ENCODE peak calls at places on chromosomes 16 and 17, in seven cellular contexts. Q is AG04450, G is T1000, K is EL, M is ELR, V is stomach, W is substantia nigra. T is an unnamed sample.

GRCh38 chr17:36941265-36942021 is 4.2 kb downstream of the LHX1 start:
- DNase-seq in Q (no peak), G (no peak), K (no peak), M (no peak), V (no peak), W (no peak), T (no peak)

GRCh38 chr16:72956124-72957064 is 91.5 kb downstream of the ZFHX3 start:
- DNase-seq in Q (no peak), G (no peak), K (no peak), M (no peak), V (no peak), W (no peak), T (no peak)

GRCh38 chr16:19130852-19131808 is 17.4 kb downstream of the ITPRIPL2 start:
- DNase-seq in Q (peak), G (peak), K (peak), M (peak), V (no peak), W (no peak), T (peak)

GRCh38 chr16:67146523-67147357 is 4.1 kb downstream of the B3GNT9 start:
- DNase-seq in Q (no peak), G (no peak), K (no peak), M (peak), V (no peak), W (no peak), T (no peak)

GRCh38 chr16:77571463-77571862 is 136.6 kb upstream of the ADAMTS18 start:
- DNase-seq in Q (no peak), G (no peak), K (no peak), M (no peak), V (no peak), W (no peak), T (no peak)

GRCh38 chr16:67842509-67843342 is 606 bp downstream of the THAP11 start:
- DNase-seq in Q (no peak), G (no peak), K (peak), M (peak), V (peak), W (no peak), T (peak)

GRCh38 chr17:31967643-31968042 is 30.8 kb downstream of the SUZ12 start:
- DNase-seq in Q (no peak), G (no peak), K (no peak), M (no peak), V (no peak), W (no peak), T (no peak)

GRCh38 chr16:89958596-89958995 is 10.0 kb downstream of the DEF8 start:
- DNase-seq in Q (no peak), G (no peak), K (no peak), M (no peak), V (no peak), W (no peak), T (no peak)